ENCODE peak calls at places on chromosome 22, in six cellular contexts. S, X, L, I, C and J are unnamed samples.
A peak's percentile ranks its signal among the peaks of the same experiment; 100 is the strongest.

GRCh38 chr22:47627561-47628253 is 865.3 kb downstream of the TBC1D22A start:
- DNase-seq in I (no peak), S (no peak), X (no peak), L (no peak), C (peak; percentile 7), J (no peak)

GRCh38 chr22:50305658-50306566 is 1.5 kb downstream of the PLXNB2 start:
- DNase-seq in I (no peak), L (peak; percentile 89), S (peak; percentile 36), C (peak; percentile 66), X (no peak), J (peak; percentile 94)

GRCh38 chr22:49305215-49305965 is 522.3 kb downstream of the BRD1 start:
- DNase-seq in S (no peak), C (peak; percentile 18), I (no peak), L (peak; percentile 53), X (peak; percentile 41), J (peak; percentile 64)

GRCh38 chr22:43393132-43393844 is 18.5 kb upstream of the MPPED1 start:
- DNase-seq in S (no peak), L (no peak), X (no peak), I (no peak), C (no peak), J (no peak)

GRCh38 chr22:49783926-49784629 is 43.6 kb downstream of the BRD1 start:
- DNase-seq in L (no peak), I (no peak), X (no peak), C (no peak), S (no peak), J (no peak)

GRCh38 chr22:42169055-42169469 is 38.5 kb upstream of the CYP2D6 start:
- DNase-seq in X (peak; percentile 64), L (peak; percentile 72), S (peak; percentile 51), I (no peak), C (peak; percentile 56), J (no peak)

GRCh38 chr22:48356731-48357130 is 1470.9 kb downstream of the BRD1 start:
- DNase-seq in C (no peak), L (no peak), X (no peak), I (no peak), S (no peak), J (no peak)

GRCh38 chr22:43848366-43849171 is 13.7 kb downstream of the SULT4A1 start:
- DNase-seq in L (no peak), X (no peak), C (peak; percentile 4), S (no peak), I (no peak), J (no peak)

GRCh38 chr22:47192106-47192650 is 429.7 kb downstream of the TBC1D22A start:
- DNase-seq in C (no peak), X (no peak), L (peak; percentile 33), I (no peak), S (no peak), J (peak; percentile 70)

GRCh38 chr22:46992121-46992731 is 229.8 kb downstream of the TBC1D22A start:
- DNase-seq in X (no peak), I (no peak), L (no peak), S (no peak), C (no peak), J (no peak)

GRCh38 chr22:50627914-50628542 is at the start of gene ARSA:
- DNase-seq in S (peak; percentile 11), C (no peak), L (peak; percentile 86), X (peak; percentile 80), I (no peak), J (peak; percentile 96)

GRCh38 chr22:37328017-37328416 is 45.7 kb downstream of the CYTH4 start:
- DNase-seq in S (no peak), I (no peak), L (no peak), C (peak; percentile 96), X (no peak), J (no peak)

GRCh38 chr22:35397095-35397904 is 2.6 kb upstream of the MCM5 start:
- DNase-seq in X (no peak), I (no peak), S (no peak), L (no peak), C (no peak), J (no peak)

GRCh38 chr22:37545703-37546435 is 14.4 kb upstream of the CDC42EP1 start:
- DNase-seq in X (no peak), I (no peak), L (peak; percentile 92), S (no peak), C (no peak), J (no peak)

GRCh38 chr22:47396515-47396914 is 634.1 kb downstream of the TBC1D22A start:
- DNase-seq in X (no peak), I (no peak), S (no peak), L (no peak), C (no peak), J (no peak)

GRCh38 chr22:17938484-17938924 is 85.9 kb downstream of the MICAL3 start:
- DNase-seq in X (no peak), L (no peak), I (no peak), C (no peak), S (no peak), J (no peak)

GRCh38 chr22:32996702-32997101 is 61.5 kb downstream of the SYN3 start:
- DNase-seq in S (no peak), X (no peak), L (peak; percentile 10), I (no peak), C (no peak), J (no peak)

GRCh38 chr22:33757443-33758124 is 162.7 kb downstream of the LARGE1 start:
- DNase-seq in I (no peak), L (no peak), X (no peak), C (no peak), S (no peak), J (no peak)

GRCh38 chr22:32326647-32327046 is 31.0 kb upstream of the RFPL3 start:
- DNase-seq in S (no peak), X (no peak), C (no peak), I (no peak), L (no peak), J (no peak)

GRCh38 chr22:17586831-17587440 is 23.6 kb downstream of the SLC25A18 start:
- DNase-seq in I (no peak), L (no peak), X (no peak), S (no peak), C (no peak), J (no peak)

GRCh38 chr22:43945632-43946390 is 9.4 kb upstream of the SAMM50 start:
- DNase-seq in I (no peak), C (peak; percentile 41), S (no peak), X (peak; percentile 39), L (peak; percentile 70), J (no peak)

GRCh38 chr22:46425011-46425410 is 89.5 kb downstream of the TRMU start:
- DNase-seq in I (no peak), C (no peak), L (no peak), X (no peak), S (no peak), J (no peak)

GRCh38 chr22:23677701-23677995 is 13.2 kb upstream of the RGL4 start:
- DNase-seq in X (no peak), I (no peak), L (no peak), C (no peak), S (no peak), J (no peak)

GRCh38 chr22:37749831-37750595 is 53.2 kb downstream of the TRIOBP start:
- DNase-seq in L (no peak), I (no peak), S (no peak), X (no peak), C (no peak), J (no peak)

GRCh38 chr22:30885591-30885990 is 83.0 kb downstream of the MORC2 start:
- DNase-seq in I (no peak), L (no peak), C (no peak), X (no peak), S (no peak), J (no peak)

GRCh38 chr22:30883586-30884145 is 84.9 kb downstream of the MORC2 start:
- DNase-seq in I (no peak), S (no peak), C (no peak), L (no peak), X (no peak), J (no peak)

GRCh38 chr22:30884211-30885000 is 84.2 kb downstream of the MORC2 start:
- DNase-seq in L (no peak), C (no peak), S (no peak), X (no peak), I (no peak), J (no peak)

GRCh38 chr22:30882974-30883533 is 85.5 kb downstream of the MORC2 start:
- DNase-seq in I (no peak), L (no peak), C (no peak), X (no peak), S (no peak), J (no peak)

GRCh38 chr22:30885001-30885366 is 83.6 kb downstream of the MORC2 start:
- DNase-seq in I (no peak), C (no peak), S (no peak), L (no peak), X (no peak), J (no peak)
- H3K27ac ChIP-seq in I (no peak overlapping the region), C (no peak overlapping the region), S (no peak overlapping the region), L (no peak overlapping the region), X (no peak overlapping the region), J (no peak overlapping the region)

GRCh38 chr22:20145206-20145831 is 5.5 kb downstream of the CCDC188 start:
- DNase-seq in X (no peak), S (no peak), C (no peak), L (no peak), I (no peak), J (no peak)
- H3K4me1 ChIP-seq in X (no peaks in the 10 kb centered on the region), S (peaks cover 4% of the 10 kb centered on the region), C (no peaks in the 10 kb centered on the region), L (no peaks in the 10 kb centered on the region), I (no peaks in the 10 kb centered on the region), J (no peaks in the 10 kb centered on the region)

DNA sequence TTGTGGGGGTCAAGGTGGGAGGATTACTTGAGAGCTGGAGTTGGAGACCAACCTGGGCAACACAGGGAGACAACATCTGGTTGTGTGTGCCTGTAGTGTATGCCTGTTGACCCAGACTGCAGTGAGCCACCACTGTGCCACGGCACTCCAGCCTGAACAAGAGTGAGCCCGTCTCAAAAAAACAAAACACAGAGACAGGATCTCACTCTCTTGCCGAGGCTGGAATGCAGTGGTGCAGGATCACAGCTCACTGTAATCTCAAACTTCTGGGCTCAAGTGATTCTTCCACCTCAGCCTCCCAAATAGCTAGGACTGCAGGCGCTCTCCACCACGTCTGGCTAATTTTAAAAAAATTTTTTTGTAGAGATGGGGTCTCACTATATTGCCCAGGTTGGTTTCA is 112.5 kb downstream of the SGSM3 start:
- DNase-seq in C (no peak), S (no peak), I (no peak), X (no peak), L (no peak), J (no peak)
- H3K27ac ChIP-seq in C (no peak overlapping the region), S (no peak overlapping the region), I (peak overlapping the region; percentile 20), X (no peak overlapping the region), L (no peak overlapping the region), J (no peak overlapping the region)

DNA sequence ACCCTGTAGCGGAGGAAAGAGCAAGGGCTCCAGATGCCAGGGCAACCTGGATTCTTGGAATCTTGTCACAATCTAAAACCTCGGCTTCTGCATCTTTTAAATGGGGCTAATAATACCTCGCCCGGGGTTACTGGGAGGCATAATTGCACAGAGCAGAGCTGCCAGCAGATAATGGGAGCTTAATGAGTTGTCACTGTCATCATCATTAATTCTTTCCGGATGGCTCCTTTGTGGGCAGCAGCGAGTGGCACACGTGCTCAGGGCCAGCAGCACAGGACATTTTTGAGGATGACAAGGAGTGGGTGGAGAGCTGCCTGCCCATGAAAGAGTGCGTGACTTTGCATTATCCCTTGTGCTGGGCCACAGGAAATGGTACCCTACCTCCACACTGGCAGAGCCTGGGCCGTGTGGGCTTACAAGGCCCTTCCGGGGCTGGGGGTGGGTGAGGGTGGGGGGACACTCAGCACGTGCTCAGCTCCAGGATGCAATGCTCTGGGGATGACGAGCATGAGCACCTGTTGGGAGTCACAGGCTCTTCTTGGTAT is 5.7 kb downstream of the PDGFB start:
- DNase-seq in S (no peak), L (no peak), I (no peak), C (no peak), X (no peak), J (no peak)
- H3K4me1 ChIP-seq in S (peaks cover 29% of the 10 kb centered on the region), L (peaks cover 19% of the 10 kb centered on the region), I (peaks cover 81% of the 10 kb centered on the region), C (peaks cover 60% of the 10 kb centered on the region), X (peaks cover 69% of the 10 kb centered on the region), J (peaks cover 94% of the 10 kb centered on the region)